ENCODE peak calls at places on chromosomes 13 and 19, in four cellular contexts. C is upper lobe of left lung, G is mucosa of descending colon, O is astrocyte of the spinal cord. W is an unnamed sample.

GRCh38 chr19:38321646-38322323 is 2.1 kb downstream of the KCNK6 start:
- DNase-seq in C (no peak), G (no peak), O (no peak), W (no peak)

GRCh38 chr13:49395416-49396277 is 48.2 kb downstream of the CAB39L start:
- DNase-seq in C (no peak), G (no peak), O (no peak), W (no peak)

GRCh38 chr19:14410775-14411134 is 8.4 kb downstream of the DDX39A start:
- DNase-seq in C (peak), G (no peak), O (no peak), W (no peak)

GRCh38 chr13:97257800-97258799 is 36.0 kb downstream of the MBNL2 start:
- DNase-seq in C (no peak), G (no peak), O (peak), W (peak)

GRCh38 chr13:80873589-80873988 is 532.7 kb upstream of the SPRY2 start:
- DNase-seq in C (no peak), G (no peak), O (no peak), W (no peak)

GRCh38 chr13:75838366-75839017 is 202.4 kb downstream of the LMO7 start:
- DNase-seq in C (no peak), G (no peak), O (no peak), W (no peak)

GRCh38 chr19:55255618-55256423 is 3.0 kb downstream of the PPP6R1 start:
- DNase-seq in C (no peak), G (peak), O (no peak), W (peak)

GRCh38 chr13:29503041-29503837 is 92.2 kb downstream of the SLC7A1 start:
- DNase-seq in C (no peak), G (no peak), O (peak), W (no peak)

GRCh38 chr19:16386619-16387240 is 62.1 kb downstream of the KLF2 start:
- DNase-seq in C (no peak), G (no peak), O (peak), W (peak)

GRCh38 chr19:4609878-4610511 is 29.3 kb upstream of the TNFAIP8L1 start:
- DNase-seq in C (peak), G (no peak), O (no peak), W (no peak)

GRCh38 chr13:79776538-79776937 is 295.6 kb downstream of the NDFIP2 start:
- DNase-seq in C (no peak), G (no peak), O (peak), W (peak)

GRCh38 chr19:4705413-4706131 is 18.1 kb downstream of the DPP9 start:
- DNase-seq in C (no peak), G (no peak), O (no peak), W (no peak)

GRCh38 chr13:106450991-106451390 is 84.5 kb downstream of the EFNB2 start:
- DNase-seq in C (no peak), G (no peak), O (no peak), W (no peak)

GRCh38 chr19:34662919-34663318 is 14.0 kb downstream of the SCGB2B2 start:
- DNase-seq in C (no peak), G (no peak), O (no peak), W (peak)

GRCh38 chr13:51222510-51223283 is 499 bp downstream of the FAM124A start:
- DNase-seq in C (no peak), G (no peak), O (no peak), W (no peak)

GRCh38 chr13:51220706-51221105 is 1.5 kb upstream of the FAM124A start:
- DNase-seq in C (no peak), G (no peak), O (no peak), W (no peak)

GRCh38 chr13:51223284-51224270 is 1.4 kb downstream of the FAM124A start:
- DNase-seq in C (no peak), G (no peak), O (no peak), W (no peak)

GRCh38 chr13:51221108-51221507 is 1.1 kb upstream of the FAM124A start:
- DNase-seq in C (no peak), G (no peak), O (no peak), W (no peak)

DNA sequence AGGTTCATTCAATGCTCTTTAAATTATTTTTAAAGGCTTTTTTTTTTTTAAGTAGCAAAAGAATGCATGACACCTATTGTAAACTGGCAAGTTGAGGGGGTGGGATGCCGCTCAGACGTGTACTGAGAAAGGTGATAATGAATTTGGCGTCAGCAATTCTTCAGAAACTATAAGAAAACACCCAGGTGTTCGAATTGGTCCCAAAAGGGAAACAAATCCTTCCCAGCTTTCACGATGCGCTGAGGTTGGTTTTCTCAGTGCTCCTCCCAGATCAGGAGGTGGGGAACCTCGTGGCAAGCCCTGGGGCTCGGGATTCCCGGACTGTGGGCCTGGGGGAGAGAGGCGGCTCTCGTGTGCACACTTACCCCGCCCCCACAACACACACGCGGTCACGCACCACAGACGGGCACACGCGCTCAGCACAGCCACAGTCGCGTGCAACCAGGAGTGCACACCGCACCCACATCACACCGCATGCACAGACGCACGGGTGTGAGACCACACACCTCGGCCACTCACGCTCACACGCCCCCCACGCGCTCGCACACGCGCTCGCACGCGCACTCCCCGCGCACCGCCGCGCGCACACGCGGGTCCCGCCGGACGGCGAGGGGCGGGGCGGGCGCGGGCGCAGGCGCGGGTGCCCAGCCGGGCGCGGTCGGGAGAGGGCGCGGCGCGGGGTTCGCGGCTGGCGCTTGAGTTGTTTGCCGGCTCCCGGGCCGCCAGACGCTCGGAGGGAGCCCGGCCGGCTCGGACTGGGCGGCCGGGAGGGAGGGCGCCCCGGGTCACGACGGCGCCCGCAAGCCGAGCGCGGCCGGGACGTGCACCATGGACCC is at the start of gene FAM124A:
- DNase-seq in C (peak), G (no peak), O (no peak), W (no peak)
- TF ChIP-seq CTCF in C (peak), G (peak), O (peak), W (peak)

GRCh38 chr13:109764474-109765292 is 21.7 kb downstream of the IRS2 start:
- DNase-seq in C (no peak), G (no peak), O (peak), W (peak)
- TF ChIP-seq CTCF in C (no peak), G (no peak), O (peak), W (peak)

GRCh38 chr19:29256516-29256915 is 43.6 kb upstream of the UQCRFS1 start:
- DNase-seq in C (no peak), G (no peak), O (no peak), W (no peak)

GRCh38 chr19:29262085-29262484 is 49.1 kb upstream of the UQCRFS1 start:
- DNase-seq in C (no peak), G (no peak), O (no peak), W (no peak)

GRCh38 chr19:29260477-29261317 is 47.7 kb upstream of the UQCRFS1 start:
- DNase-seq in C (no peak), G (no peak), O (no peak), W (no peak)

GRCh38 chr19:29259867-29260281 is 46.9 kb upstream of the UQCRFS1 start:
- DNase-seq in C (no peak), G (no peak), O (no peak), W (no peak)

DNA sequence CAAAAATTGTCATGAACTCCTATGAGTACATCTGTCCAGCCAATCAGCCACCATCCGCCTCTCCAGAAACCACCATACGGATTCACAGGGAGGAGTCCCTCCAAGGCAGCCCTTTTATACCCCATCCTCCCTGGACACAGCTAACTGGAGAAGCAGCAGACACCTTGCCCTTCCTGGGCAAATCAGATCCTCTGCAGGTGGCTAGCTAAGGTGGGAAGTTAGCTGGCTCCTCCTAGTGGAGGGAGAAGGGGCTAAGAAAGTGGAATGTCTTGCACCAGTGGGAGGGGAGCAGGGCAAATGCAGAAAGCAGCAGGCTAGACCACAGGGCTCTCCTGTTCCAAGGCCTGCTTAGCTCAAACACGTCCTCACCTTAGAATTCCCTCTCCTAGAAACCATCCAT is 46.2 kb upstream of the UQCRFS1 start:
- DNase-seq in C (no peak), G (no peak), O (no peak), W (no peak)
- TF ChIP-seq CTCF in C (no peak), G (no peak), O (peak), W (peak)

DNA sequence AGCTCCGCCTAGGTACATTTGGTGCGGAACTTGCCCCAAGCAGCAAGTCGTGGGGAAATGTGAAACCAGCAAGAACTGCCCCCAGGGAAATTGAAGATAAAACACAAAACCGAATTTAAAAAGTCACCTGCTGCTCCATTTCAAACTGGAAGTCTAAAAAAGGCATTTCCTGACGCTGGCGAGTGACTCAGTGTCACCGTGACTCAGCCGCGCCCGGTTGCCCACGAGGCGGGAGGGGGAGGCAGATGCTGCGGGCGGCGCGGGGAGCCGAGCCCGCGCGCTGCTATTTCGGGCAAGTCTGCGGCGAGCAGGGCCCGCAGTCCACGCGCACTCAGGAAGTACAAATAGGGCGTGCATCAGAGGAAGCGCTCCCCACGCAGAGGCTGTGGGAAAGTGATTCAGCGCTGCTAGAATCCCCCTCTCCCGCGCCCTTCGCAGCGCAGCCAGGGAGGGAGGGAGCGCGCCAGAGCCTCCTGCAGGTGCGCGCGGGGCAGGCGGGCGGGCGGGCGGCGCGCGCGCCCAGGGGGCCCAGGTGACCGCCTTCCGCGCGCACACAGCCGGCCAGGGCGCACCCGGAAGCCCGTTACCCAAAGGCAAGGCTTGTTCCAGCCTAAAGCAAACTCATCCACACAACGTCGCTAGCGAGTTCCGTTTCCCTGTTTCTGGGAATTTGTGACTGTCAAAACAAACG is 168.8 kb downstream of the COL4A1 start:
- DNase-seq in C (peak), G (peak), O (peak), W (peak)
- TF ChIP-seq CTCF in C (peak), G (no peak), O (no peak), W (no peak)

GRCh38 chr19:8593931-8594330 is 16.6 kb downstream of the ADAMTS10 start:
- DNase-seq in C (no peak), G (no peak), O (no peak), W (no peak)
- TF ChIP-seq CTCF in C (peak), G (no peak), O (peak), W (peak)

DNA sequence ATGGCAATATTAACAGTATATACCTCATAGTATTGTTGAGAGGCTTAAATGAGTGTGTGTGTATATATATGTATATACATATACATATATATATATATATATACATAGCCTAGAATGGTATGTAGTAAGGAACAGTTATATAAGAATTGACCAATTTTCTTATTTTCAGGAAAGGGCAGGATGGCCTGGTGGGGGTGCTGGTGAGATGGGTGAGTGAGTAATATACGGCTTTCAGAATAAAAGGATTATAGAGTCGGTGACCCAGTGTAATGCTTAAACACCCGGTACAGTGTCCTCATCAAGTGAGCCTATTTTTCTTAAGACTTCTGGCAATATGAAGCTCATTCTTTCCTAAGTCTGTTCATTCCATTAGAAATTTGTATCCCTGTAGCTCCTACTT is 11.7 kb upstream of the FAM216B start:
- DNase-seq in C (no peak), G (no peak), O (no peak), W (no peak)
- TF ChIP-seq CTCF in C (no peak), G (no peak), O (no peak), W (peak)

DNA sequence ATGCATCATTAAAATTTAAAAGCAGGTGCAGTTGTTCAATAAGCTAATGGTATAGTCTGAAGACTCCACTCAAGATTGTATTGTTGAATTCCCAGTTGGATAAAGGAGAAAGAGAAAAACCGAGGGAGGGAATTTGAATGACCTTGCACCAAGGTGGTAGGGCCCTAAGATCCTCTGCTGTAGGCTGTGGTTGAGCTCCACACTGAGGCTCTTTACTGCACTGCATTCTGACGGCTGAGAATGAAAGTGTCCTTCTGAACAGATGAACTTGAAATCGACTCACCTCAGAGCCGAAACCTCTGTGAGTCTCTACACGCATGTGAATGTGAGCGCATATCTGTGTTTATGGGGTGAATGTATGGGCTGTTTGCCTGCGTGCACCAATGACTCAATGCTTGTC is 388.9 kb upstream of the DACH1 start:
- DNase-seq in C (no peak), G (no peak), O (peak), W (peak)
- TF ChIP-seq CTCF in C (peak), G (peak), O (peak), W (peak)

GRCh38 chr19:48330012-48330681 is 4.8 kb downstream of the EMP3 start:
- DNase-seq in C (peak), G (peak), O (peak), W (no peak)
- TF ChIP-seq CTCF in C (peak), G (no peak), O (no peak), W (no peak)

DNA sequence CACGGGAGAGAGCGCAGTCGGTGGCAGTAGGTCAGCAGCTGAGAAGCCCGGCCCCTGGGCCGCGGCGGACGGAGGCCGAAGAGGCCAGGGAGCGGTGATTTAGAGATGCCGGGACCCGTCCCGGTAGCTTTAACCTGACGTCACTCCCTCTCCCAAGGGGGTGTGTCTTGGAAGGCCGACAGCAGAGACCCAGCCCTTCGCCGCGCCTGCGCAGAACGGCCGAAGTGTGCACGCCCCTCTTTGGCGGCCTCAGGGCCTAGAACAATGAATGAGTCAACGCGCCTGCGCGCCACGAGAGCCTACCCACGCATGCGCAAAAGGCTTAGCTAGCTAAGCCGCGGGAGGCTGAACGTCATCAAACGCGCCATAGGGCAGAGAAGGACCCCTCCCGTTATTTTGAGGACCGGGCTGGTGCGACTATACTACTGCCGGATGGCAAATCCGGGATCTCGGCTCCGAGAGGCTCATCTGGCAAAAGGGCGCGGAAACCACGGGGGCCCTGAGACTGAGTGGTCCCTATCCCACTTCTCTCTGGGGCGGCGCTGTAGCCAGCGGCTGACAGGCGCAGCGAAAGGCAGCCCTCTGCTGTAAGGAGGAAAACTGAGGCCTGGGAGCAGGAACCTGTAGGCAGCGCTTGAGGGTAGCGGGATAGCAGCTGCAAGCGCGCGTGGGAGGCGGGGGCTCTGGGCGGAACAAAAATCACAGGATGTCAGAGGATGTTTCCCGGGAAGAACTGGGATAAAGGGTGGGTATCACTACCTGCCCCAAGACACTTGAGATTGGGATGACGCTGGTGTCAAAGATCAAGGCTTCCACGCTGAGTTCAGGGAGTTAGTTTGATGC is at the start of the genes IRGQ and ZNF576:
- DNase-seq in C (peak), G (peak), O (peak), W (peak)
- TF ChIP-seq CTCF in C (peak), G (peak), O (peak), W (peak)

GRCh38 chr13:42836930-42837329 is 55.5 kb downstream of the FAM216B start:
- DNase-seq in C (no peak), G (no peak), O (peak), W (peak)
- TF ChIP-seq CTCF in C (no peak), G (no peak), O (peak), W (peak)